ENCODE peak calls at places on chromosomes 12 and 14, in six cellular contexts. E, F, B, G, T and I are unnamed samples.

GRCh38 chr14:104479901-104480300 is 99.7 kb upstream of the C14orf180 start:
- DNase-seq in G (no peak), B (no peak), E (no peak), F (no peak), T (no peak), I (no peak)

GRCh38 chr14:101030586-101030985 is 127.1 kb upstream of the RTL1 start:
- DNase-seq in G (no peak), T (peak), F (peak), B (no peak), E (no peak), I (no peak)

GRCh38 chr12:94603434-94604068 is 46.8 kb downstream of the TMCC3 start:
- DNase-seq in G (no peak), T (no peak), F (no peak), B (no peak), E (peak), I (peak)

GRCh38 chr12:80837342-80837978 is 100.3 kb downstream of the LIN7A start:
- DNase-seq in B (peak), E (peak), G (peak), F (no peak), T (no peak), I (peak)

GRCh38 chr12:31813305-31813704 is 84.5 kb upstream of the AMN1 start:
- DNase-seq in E (no peak), T (no peak), G (no peak), F (no peak), B (no peak), I (no peak)

GRCh38 chr12:116174904-116175303 is 102.6 kb downstream of the MED13L start:
- DNase-seq in G (no peak), T (no peak), B (no peak), E (no peak), F (no peak), I (no peak)

GRCh38 chr14:58647777-58648176 is 10.0 kb downstream of the DACT1 start:
- DNase-seq in T (no peak), F (no peak), B (no peak), E (no peak), G (no peak), I (no peak)

GRCh38 chr12:56359851-56360767 is at the start of gene STAT2:
- DNase-seq in T (peak), E (peak), G (peak), F (peak), B (peak), I (peak)

GRCh38 chr12:108425238-108425795 is 86.2 kb upstream of the CMKLR1 start:
- DNase-seq in E (no peak), B (no peak), G (no peak), F (no peak), T (no peak), I (no peak)

GRCh38 chr12:115632323-115632722 is 645.2 kb downstream of the MED13L start:
- DNase-seq in F (no peak), E (no peak), B (no peak), T (no peak), G (peak), I (peak)

GRCh38 chr14:33219957-33220356 is 281.3 kb downstream of the NPAS3 start:
- DNase-seq in G (no peak), E (no peak), F (no peak), B (no peak), T (no peak), I (no peak)

DNA sequence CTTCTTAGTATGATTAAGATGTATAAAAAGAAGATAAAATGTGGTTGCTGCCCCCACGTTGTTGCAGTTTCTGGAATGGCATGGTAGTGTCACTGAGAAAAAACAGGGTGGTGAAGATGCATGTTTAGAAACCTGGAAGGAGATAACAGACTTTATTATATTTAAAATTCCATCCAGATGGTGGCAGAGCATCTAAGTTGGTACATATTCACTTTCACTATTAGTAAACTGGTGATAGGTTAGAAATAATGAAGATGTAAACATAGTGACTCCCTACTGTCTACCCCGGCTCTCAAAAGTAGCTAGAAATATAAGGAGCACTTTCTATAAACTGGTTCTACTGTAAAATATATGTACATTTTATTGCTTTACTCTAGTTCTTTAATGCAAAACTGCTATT is 279.4 kb downstream of the NPAS3 start:
- DNase-seq in F (no peak), E (no peak), B (no peak), T (no peak), G (no peak), I (no peak)
- TF ChIP-seq CTCF in F (no peak), E (no peak), B (no peak), T (no peak), G (no peak), I (no peak)

GRCh38 chr14:105490318-105490571 is 801 bp upstream of the TEDC1 start:
- DNase-seq in G (no peak), F (no peak), B (peak), E (no peak), T (peak), I (no peak)
- H3K4me3 ChIP-seq in G (peak), F (peak), B (peak), E (peak), T (peak), I (peak)

DNA sequence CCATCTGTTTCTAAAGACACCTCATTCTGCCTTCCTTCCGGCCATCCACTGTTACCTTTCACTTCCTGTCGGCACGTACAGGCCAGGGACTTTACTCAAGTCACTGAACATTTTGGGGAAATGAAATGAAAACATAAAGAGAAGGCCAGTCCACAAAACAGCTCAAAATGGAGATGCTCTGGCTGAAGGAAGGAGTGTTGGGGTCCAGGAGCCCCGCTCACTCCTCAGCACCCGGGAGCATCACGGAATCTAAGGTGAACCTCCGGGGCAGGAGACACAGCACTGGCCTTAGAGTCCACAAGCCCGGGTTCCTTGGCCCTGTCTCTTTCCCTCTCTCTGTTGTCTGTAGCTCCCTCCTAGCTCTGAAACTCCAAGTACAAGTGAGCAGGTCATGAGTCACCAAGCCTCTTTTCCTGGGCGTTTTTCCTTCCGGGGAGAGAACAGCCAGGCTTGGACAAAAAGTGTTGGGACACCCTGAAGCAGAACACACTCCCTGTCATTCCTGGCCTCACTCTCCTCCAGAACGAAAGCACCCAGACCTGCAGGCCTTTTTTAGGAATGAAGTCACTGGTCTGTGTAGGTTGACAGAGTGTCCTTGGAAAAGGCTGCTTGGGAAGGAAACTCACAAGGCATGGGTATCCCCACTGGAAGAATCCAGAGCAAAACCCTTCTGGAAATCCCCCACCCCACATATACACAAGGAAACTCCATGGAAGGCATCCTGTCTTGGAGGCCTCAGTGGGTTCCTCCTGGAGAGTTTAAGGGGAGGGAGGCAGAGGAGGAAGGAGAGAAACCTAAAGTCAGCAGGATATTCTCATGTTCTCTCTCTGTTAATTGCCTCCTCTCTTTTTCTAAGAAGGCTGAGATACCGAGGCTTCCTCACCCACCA is 245.3 kb downstream of the ZFP36L1 start:
- DNase-seq in T (peak), B (peak), F (no peak), G (peak), E (peak), I (peak)
- TF ChIP-seq CTCF in T (no peak), B (no peak), F (no peak), G (no peak), E (no peak), I (no peak)

GRCh38 chr12:4809013-4809448 is 88.8 kb downstream of the GALNT8 start:
- DNase-seq in B (no peak), F (no peak), T (peak), E (no peak), G (no peak), I (no peak)
- H3K4me3 ChIP-seq in B (peak), F (peak), T (peak), E (no peak), G (no peak), I (no peak)

DNA sequence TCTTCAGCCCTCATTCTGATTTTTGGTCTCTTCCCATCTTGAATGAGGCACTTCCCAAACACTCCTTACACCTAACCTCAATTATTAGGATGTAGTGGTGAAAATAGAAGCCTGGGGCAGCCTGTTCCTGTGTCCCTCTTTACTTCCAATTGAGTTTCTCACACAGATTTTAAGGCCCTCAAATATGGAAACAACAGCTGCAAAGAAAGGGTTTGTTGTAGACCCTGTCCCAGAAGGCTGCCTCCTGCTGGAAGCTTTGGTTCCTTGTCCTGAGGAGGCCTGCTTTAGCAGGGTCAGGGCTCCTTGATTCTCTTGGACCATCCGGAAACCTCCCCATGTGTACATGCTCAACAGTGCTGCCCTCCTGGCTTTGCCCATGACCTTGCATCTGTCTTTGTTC is 101.3 kb downstream of the TGFB3 start:
- DNase-seq in G (no peak), B (no peak), T (no peak), E (no peak), F (no peak), I (no peak)
- TF ChIP-seq CTCF in G (peak), B (no peak), T (no peak), E (no peak), F (no peak), I (no peak)

GRCh38 chr12:7060353-7060954 is at the start of gene C1S:
- DNase-seq in E (peak), T (peak), G (peak), F (peak), B (peak), I (peak)
- H3K4me3 ChIP-seq in E (peak), T (no peak), G (peak), F (peak), B (peak), I (no peak)

GRCh38 chr12:24020391-24021163 is 71.1 kb upstream of the SOX5 start:
- DNase-seq in T (no peak), B (no peak), E (no peak), G (no peak), F (no peak), I (no peak)

GRCh38 chr12:24027352-24027751 is 77.9 kb upstream of the SOX5 start:
- DNase-seq in F (no peak), T (no peak), B (no peak), E (no peak), G (no peak), I (no peak)

GRCh38 chr12:24021164-24021502 is 71.7 kb upstream of the SOX5 start:
- DNase-seq in B (no peak), F (no peak), E (no peak), G (no peak), T (no peak), I (no peak)

GRCh38 chr12:24025153-24025798 is 75.8 kb upstream of the SOX5 start:
- DNase-seq in B (no peak), G (peak), F (no peak), E (no peak), T (no peak), I (peak)
- TF ChIP-seq CTCF in B (no peak), G (peak), F (peak), E (no peak), T (no peak), I (peak)

DNA sequence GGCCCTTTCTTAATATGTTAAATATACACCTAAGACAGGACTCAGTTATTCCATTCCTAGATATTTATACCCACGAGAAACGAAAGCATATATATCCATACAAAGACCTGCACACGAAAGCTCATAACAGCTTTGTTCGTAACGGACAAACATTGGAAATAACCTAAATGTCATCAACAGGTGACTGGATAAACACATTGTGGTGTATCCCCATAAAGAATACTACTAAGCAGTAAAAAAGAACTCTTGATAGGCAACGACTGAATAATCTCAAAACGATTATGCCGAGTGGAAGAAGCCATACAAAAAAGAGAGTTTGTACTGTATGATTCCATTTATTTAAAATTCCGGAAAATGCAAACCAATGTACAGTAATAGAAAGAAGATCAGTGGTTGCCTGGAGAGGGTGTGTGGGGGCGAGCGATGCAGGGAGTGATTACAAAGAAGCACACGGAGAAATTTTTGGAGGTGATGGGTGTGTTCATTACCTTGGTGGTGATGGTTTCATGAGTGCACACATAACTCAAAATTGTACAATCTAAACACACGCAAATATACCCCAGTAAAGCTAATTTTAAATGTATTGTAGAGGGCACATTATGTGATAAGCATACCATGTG is 1.4 kb upstream of the SCN8A start:
- DNase-seq in E (no peak), G (no peak), T (no peak), B (no peak), F (no peak), I (no peak)
- H3K4me3 ChIP-seq in E (peak), G (no peak), T (no peak), B (no peak), F (no peak), I (no peak)

DNA sequence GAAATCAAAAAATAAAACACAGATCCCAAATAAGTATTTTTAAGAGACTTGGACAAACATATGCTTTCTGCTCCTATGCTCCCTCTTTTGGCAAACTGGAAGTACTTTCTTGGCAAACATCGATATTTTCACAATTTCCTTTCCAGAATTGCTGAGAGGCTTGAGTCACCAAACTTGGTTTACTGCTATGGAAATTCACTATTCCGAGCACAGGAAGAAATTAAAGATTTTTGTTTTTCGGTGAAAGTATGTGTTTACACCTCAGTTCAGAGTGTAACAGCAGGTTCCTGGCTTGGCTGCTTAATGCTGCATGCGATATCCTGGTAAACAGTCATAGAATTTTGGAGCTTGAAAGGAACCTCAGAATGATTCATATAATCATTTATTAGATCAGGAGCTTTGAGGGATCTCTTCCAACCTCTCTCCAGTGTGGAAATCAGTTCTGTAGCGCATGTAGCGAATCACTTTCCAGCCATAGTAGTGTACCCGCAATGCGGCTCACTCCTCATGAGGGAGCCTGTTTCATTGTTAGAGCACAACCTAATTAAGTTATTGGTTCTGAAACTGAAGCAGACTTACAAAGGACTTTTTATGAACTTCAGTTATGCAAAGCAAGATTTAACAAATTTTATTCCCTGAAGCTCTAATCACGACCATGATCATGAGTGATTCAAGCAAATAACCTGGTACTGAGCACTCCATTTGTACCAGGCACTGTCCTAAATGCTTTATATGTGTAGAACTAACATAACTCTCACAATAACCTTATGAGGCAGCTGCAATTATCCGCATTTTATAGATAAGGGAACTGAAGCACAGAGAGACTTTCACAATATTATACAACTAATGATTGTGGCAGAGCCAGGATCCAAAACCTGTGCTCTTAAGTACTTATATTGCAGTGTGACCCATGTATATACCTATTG is 56.4 kb upstream of the ATP2A2 start:
- DNase-seq in E (peak), T (no peak), F (no peak), G (peak), B (no peak), I (peak)
- TF ChIP-seq CTCF in E (peak), T (no peak), F (peak), G (peak), B (peak), I (peak)

GRCh38 chr14:51240804-51241380 is 845 bp downstream of the TMX1 start:
- DNase-seq in B (no peak), E (no peak), F (no peak), T (no peak), G (no peak), I (no peak)
- H3K4me3 ChIP-seq in B (peak), E (peak), F (peak), T (peak), G (peak), I (peak)